ENCODE peak calls at places on chromosomes 13 and 19, in four cellular contexts. B is erythroblast, Z is amniotic stem cell, R is stromal cell of bone marrow. C is an unnamed sample.
A peak's percentile ranks its signal among the peaks of the same experiment; 100 is the strongest.

GRCh38 chr19:2613507-2614295 is 88.8 kb downstream of the GNG7 start:
- DNase-seq in B (peak; percentile 56), R (no peak), Z (no peak), C (no peak)

GRCh38 chr19:13962738-13963602 is 10.7 kb downstream of the DCAF15 start:
- DNase-seq in R (no peak), Z (no peak), B (no peak), C (no peak)

GRCh38 chr19:46533085-46534081 is 37.7 kb upstream of the PNMA8B start:
- DNase-seq in B (no peak), Z (no peak), R (no peak), C (peak; percentile 53)

GRCh38 chr19:40612831-40613668 is 11.9 kb downstream of the LTBP4 start:
- DNase-seq in R (no peak), B (peak; percentile 79), Z (no peak), C (no peak)

GRCh38 chr19:57759096-57759495 is 10.4 kb upstream of the ZNF586 start:
- DNase-seq in Z (no peak), B (no peak), R (no peak), C (no peak)

GRCh38 chr19:10780368-10780767 is 55.6 kb downstream of the TMED1 start:
- DNase-seq in B (no peak), Z (no peak), R (peak; percentile 80), C (no peak)

GRCh38 chr13:92187378-92187989 is 789.1 kb downstream of the GPC5 start:
- DNase-seq in B (peak; percentile 53), Z (no peak), R (peak; percentile 12), C (no peak)

GRCh38 chr13:53089951-53090350 is 61.3 kb downstream of the OLFM4 start:
- DNase-seq in B (no peak), R (no peak), Z (no peak), C (no peak)

GRCh38 chr19:18000981-18001836 is 6.8 kb upstream of the ARRDC2 start:
- DNase-seq in Z (peak; percentile 69), B (peak; percentile 97), R (peak; percentile 90), C (peak; percentile 67)

GRCh38 chr19:19227217-19227616 is 15.5 kb downstream of the NCAN start:
- DNase-seq in Z (no peak), R (no peak), B (no peak), C (no peak)

GRCh38 chr13:30466358-30466714 is 600 bp upstream of the HMGB1 start:
- DNase-seq in Z (no peak), B (no peak), R (no peak), C (no peak)

GRCh38 chr19:34639491-34640085 is 37.4 kb downstream of the SCGB2B2 start:
- DNase-seq in R (peak; percentile 58), B (peak; percentile 85), Z (peak; percentile 48), C (no peak)

GRCh38 chr19:17830567-17831418 is 9.5 kb upstream of the INSL3 start:
- DNase-seq in B (peak; percentile 49), Z (no peak), R (no peak), C (peak; percentile 64)

GRCh38 chr19:28126499-28126898 is 1086.5 kb downstream of the UQCRFS1 start:
- DNase-seq in R (peak; percentile 3), B (no peak), Z (no peak), C (no peak)

GRCh38 chr13:24306632-24307031 is 2.7 kb upstream of the C1QTNF9 start:
- DNase-seq in B (no peak), R (no peak), Z (peak; percentile 19), C (no peak)

GRCh38 chr13:62643007-62643483 is 1227.4 kb upstream of the PCDH20 start:
- DNase-seq in Z (no peak), R (no peak), B (peak; percentile 1), C (no peak)

GRCh38 chr13:91139232-91139631 is 208.3 kb upstream of the MIR17HG start:
- DNase-seq in Z (no peak), B (no peak), R (no peak), C (no peak)

C was measured in amygdala.